ENCODE peak calls at places on chromosomes 3 and 15, in seven cellular contexts. H is fibroblast of lung, Y is IMR-90, Z is keratinocyte, S is endothelial cell of umbilical vein, T is H1, F is PC-3. P is an unnamed sample. For H4K20me1 and H3K36me3, the result is how much of the 10 kb centered on the place peaks cover.

GRCh38 chr3:125959317-125960065 is 9.5 kb upstream of the ROPN1B start:
- DNase-seq in H (no peak), Y (no peak), Z (no peak), S (no peak), T (no peak), F (no peak), P (no peak)

GRCh38 chr3:176595307-176595706 is 602.0 kb downstream of the TBL1XR1 start:
- DNase-seq in H (peak), Y (peak), Z (no peak), S (no peak), T (no peak), F (no peak), P (no peak)

GRCh38 chr3:25572919-25573385 is 91.8 kb downstream of the TOP2B start:
- DNase-seq in H (peak), Y (peak), Z (no peak), S (no peak), T (no peak), F (peak), P (no peak)

GRCh38 chr15:25441111-25441510 is 2.3 kb upstream of the UBE3A start:
- DNase-seq in H (no peak), Y (no peak), Z (no peak), S (no peak), T (no peak), F (peak), P (no peak)

GRCh38 chr3:186088335-186088734 is 20.6 kb downstream of the ETV5 start:
- DNase-seq in H (no peak), Y (no peak), Z (no peak), S (no peak), T (no peak), F (no peak), P (no peak)

GRCh38 chr15:39177561-39177960 is 403.3 kb upstream of the THBS1 start:
- DNase-seq in H (no peak), Y (no peak), Z (peak), S (no peak), T (no peak), F (peak), P (no peak)

GRCh38 chr3:141126661-141127343 is 75.7 kb downstream of the SPSB4 start:
- DNase-seq in H (no peak), Y (no peak), Z (no peak), S (no peak), T (no peak), F (no peak), P (no peak)

GRCh38 chr3:50445919-50446318 is 57.5 kb downstream of the CACNA2D2 start:
- DNase-seq in H (no peak), Y (no peak), Z (no peak), S (no peak), T (no peak), F (peak), P (no peak)

GRCh38 chr3:10426346-10427233 is 78.8 kb downstream of the ATP2B2 start:
- DNase-seq in H (no peak), Y (peak), Z (no peak), S (no peak), T (no peak), F (no peak), P (no peak)

GRCh38 chr15:40565333-40566238 is 744 bp upstream of the CCDC32 start:
- DNase-seq in H (no peak), Y (no peak), Z (no peak), S (no peak), T (no peak), F (no peak), P (no peak)

GRCh38 chr3:192812736-192813383 is 85.5 kb upstream of the FGF12 start:
- DNase-seq in H (peak), Y (peak), Z (no peak), S (peak), T (no peak), F (peak), P (peak)

GRCh38 chr3:197456271-197457091 is 99.3 kb downstream of the BDH1 start:
- DNase-seq in H (peak), Y (peak), Z (no peak), S (peak), T (peak), F (no peak), P (peak)

GRCh38 chr15:98124576-98124975 is 164.1 kb downstream of the ARRDC4 start:
- DNase-seq in H (peak), Y (no peak), Z (peak), S (no peak), T (no peak), F (no peak), P (no peak)

GRCh38 chr3:189630667-189631372 is 369 bp upstream of the TP63 start:
- DNase-seq in H (no peak), Y (no peak), Z (no peak), S (no peak), T (no peak), F (no peak), P (peak)

GRCh38 chr3:169846458-169847193 is 23.1 kb downstream of the LRRC31 start:
- DNase-seq in H (peak), Y (peak), Z (peak), S (no peak), T (no peak), F (peak), P (no peak)

GRCh38 chr3:104909188-104909587 is 457.5 kb upstream of the ALCAM start:
- DNase-seq in H (peak), Y (peak), Z (no peak), S (peak), T (no peak), F (peak), P (no peak)

GRCh38 chr3:86785381-86785780 is 205.6 kb downstream of the VGLL3 start:
- DNase-seq in H (peak), Y (peak), Z (no peak), S (no peak), T (no peak), F (peak), P (no peak)

GRCh38 chr3:128794067-128794768 is 68.2 kb downstream of the RAB7A start:
- DNase-seq in H (peak), Y (peak), Z (peak), S (peak), T (no peak), F (peak), P (no peak)

GRCh38 chr3:134423153-134423552 is 48.9 kb upstream of the AMOTL2 start:
- DNase-seq in H (peak), Y (peak), Z (no peak), S (no peak), T (no peak), F (peak), P (no peak)

GRCh38 chr15:76206325-76206976 is 104.8 kb downstream of the ETFA start:
- DNase-seq in H (peak), Y (peak), Z (no peak), S (peak), T (no peak), F (peak), P (no peak)

GRCh38 chr3:134090031-134090430 is 60.3 kb upstream of the SLCO2A1 start:
- DNase-seq in H (peak), Y (peak), Z (no peak), S (no peak), T (no peak), F (peak), P (no peak)

GRCh38 chr15:76431936-76432335 is 95.4 kb downstream of the ISL2 start:
- DNase-seq in H (peak), Y (peak), Z (no peak), S (no peak), T (peak), F (no peak), P (no peak)

GRCh38 chr3:160108357-160108756 is 116.9 kb upstream of the C3orf80 start:
- DNase-seq in H (no peak), Y (no peak), Z (no peak), S (no peak), T (no peak), F (peak), P (no peak)

GRCh38 chr3:113825090-113825489 is 13.5 kb upstream of the GRAMD1C start:
- DNase-seq in H (peak), Y (peak), Z (no peak), S (peak), T (no peak), F (peak), P (no peak)
- TF ChIP-seq CTCF in H (peak), Y (peak), Z (peak), S (no peak), T (no peak), F (peak), P (peak)

DNA sequence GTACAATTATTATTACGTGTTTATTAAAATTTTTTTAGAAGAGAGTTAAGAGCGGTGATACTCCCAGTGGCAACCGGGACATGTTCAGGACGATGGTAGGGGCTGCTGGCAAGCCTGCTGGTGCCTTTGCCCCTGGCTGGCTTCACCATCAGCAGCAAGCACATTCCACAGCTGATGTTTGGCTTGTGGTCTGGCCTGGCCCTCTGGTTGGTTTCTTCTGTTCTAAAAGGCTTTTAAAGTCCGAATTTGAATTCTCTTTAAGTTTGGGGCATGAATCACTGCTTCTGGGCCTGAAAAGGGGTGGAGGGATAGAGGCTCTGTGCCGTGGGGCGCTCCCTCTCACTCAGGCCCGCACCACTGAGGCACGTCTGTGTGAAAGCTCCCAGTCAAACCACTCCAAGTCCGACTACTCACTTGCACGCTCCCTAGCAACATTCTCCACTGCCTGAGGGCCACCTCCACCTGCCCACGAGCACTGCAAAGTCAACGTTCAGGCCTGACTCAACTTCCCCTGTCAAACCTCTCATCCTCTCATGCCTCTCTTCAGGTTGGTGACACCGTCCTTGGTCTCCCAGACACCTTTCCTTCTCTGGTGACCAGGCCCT is 10.1 kb downstream of the ITGA11 start:
- DNase-seq in H (peak), Y (peak), Z (no peak), S (no peak), T (no peak), F (no peak), P (no peak)
- H4K20me1 ChIP-seq in H (under half), Y (under half), Z (under half), S (under half), T (under half), F (under half), P (under half)

GRCh38 chr3:183862610-183863009 is 22.1 kb downstream of the PARL start:
- DNase-seq in H (no peak), Y (no peak), Z (no peak), S (no peak), T (no peak), F (no peak), P (no peak)
- H3K36me3 ChIP-seq in H (under half), Y (under half), Z (under half), S (under half), T (half or more), F (under half), P (under half)

GRCh38 chr15:92902020-92902419 is 1.9 kb downstream of the CHD2 start:
- DNase-seq in H (no peak), Y (no peak), Z (no peak), S (no peak), T (no peak), F (no peak), P (no peak)

GRCh38 chr15:92900712-92901052 is 558 bp downstream of the CHD2 start:
- DNase-seq in H (no peak), Y (no peak), Z (no peak), S (no peak), T (no peak), F (no peak), P (no peak)

GRCh38 chr15:92901053-92901761 is 1.1 kb downstream of the CHD2 start:
- DNase-seq in H (no peak), Y (no peak), Z (no peak), S (peak), T (no peak), F (no peak), P (peak)

GRCh38 chr15:92898988-92899909 is 875 bp upstream of the CHD2 start:
- DNase-seq in H (no peak), Y (peak), Z (no peak), S (no peak), T (no peak), F (peak), P (peak)

GRCh38 chr15:92899910-92900711 is at the start of gene CHD2:
- DNase-seq in H (peak), Y (peak), Z (no peak), S (peak), T (peak), F (peak), P (peak)
- TF ChIP-seq CTCF in H (no peak), Y (peak), Z (no peak), S (no peak), T (no peak), F (no peak), P (no peak)

GRCh38 chr3:33442190-33442589 is 2.0 kb upstream of the UBP1 start:
- DNase-seq in H (no peak), Y (no peak), Z (no peak), S (no peak), T (no peak), F (no peak), P (no peak)
- H4K20me1 ChIP-seq in H (under half), Y (under half), Z (under half), S (under half), T (under half), F (under half), P (under half)

DNA sequence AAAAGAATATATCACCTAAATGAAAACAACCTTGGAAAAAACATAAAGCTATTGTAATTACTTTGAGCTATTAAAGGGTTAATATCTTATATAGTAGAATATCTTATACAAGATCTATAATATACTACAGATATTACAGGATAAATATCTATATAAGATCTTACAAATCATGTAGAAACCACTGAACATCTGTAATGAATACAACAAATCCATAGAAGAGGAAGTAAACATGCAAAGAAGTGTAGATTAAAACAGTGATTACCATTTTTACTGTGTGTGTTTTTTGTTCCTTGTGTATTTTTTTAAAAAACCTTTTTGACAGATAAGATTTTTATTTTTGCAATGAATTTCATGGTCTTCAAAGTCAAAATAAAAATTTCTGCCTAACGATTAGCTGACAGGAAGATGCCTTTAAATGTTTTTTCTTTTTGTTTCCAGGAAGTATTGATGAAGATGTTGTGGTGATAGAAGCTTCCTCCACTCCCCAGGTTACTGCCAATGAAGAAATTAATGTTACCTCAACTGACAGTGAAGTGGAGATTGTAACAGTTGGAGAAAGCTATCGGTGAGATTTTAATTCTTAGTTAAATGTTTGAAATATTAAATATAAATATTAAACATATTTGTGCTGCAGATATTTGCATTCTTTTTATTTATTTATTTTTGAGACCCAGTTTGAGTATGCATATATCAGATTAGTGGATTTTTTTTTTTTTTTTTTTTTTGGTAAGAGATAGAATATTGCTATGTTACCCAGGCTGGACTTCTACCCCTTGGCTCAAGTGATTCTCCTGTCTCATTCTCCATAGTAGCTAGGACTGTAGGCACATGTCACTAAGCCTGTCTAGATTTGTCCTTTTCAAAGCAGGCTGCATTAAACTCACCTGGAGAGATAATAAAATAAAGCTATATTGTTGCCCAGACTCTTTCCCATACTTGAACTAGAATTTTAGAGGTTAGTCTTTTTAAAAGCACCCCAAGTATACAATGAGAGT is 52.8 kb upstream of the CCNB2 start:
- DNase-seq in H (no peak), Y (no peak), Z (no peak), S (no peak), T (no peak), F (no peak), P (no peak)
- H3K36me3 ChIP-seq in H (under half), Y (under half), Z (under half), S (under half), T (under half), F (under half), P (under half)

GRCh38 chr3:120142236-120142635 is 48.0 kb upstream of the GSK3B start:
- DNase-seq in H (no peak), Y (no peak), Z (no peak), S (no peak), T (no peak), F (no peak), P (no peak)

GRCh38 chr3:120140098-120140742 is 46.0 kb upstream of the GSK3B start:
- DNase-seq in H (no peak), Y (no peak), Z (no peak), S (no peak), T (no peak), F (no peak), P (no peak)

GRCh38 chr3:120139140-120139539 is 44.9 kb upstream of the GSK3B start:
- DNase-seq in H (no peak), Y (no peak), Z (no peak), S (no peak), T (no peak), F (no peak), P (no peak)

GRCh38 chr3:120137548-120137947 is 43.3 kb upstream of the GSK3B start:
- DNase-seq in H (no peak), Y (no peak), Z (no peak), S (no peak), T (no peak), F (no peak), P (no peak)
- TF ChIP-seq CTCF in H (no peak), Y (no peak), Z (peak), S (no peak), T (no peak), F (peak), P (no peak)

P was measured in MM.1S.